ENCODE peak calls at places on chromosomes 4 and X, in seven cellular contexts. One of them, this sample, is unnamed.

GRCh38 chrX:6959006-6959405 is 188.5 kb upstream of the STS start:
- DNase-seq in stimulated activated CD8-positive, alpha-beta memory T cell treated with anti-CD3 and anti-CD28 coated beads, Interleukin-4, amount 100 ng/mL, for 4 hours: no peak
- DNase-seq in PC-3: no peak
- DNase-seq in iris pigment epithelial cell: no peak
- DNase-seq in body of pancreas: no peak
- DNase-seq in HEK293T: no peak
- DNase-seq in retina: no peak
- DNase-seq in this sample: no peak

GRCh38 chr4:85905761-85906160 is 430.8 kb downstream of the ARHGAP24 start:
- DNase-seq in stimulated activated CD8-positive, alpha-beta memory T cell treated with anti-CD3 and anti-CD28 coated beads, Interleukin-4, amount 100 ng/mL, for 4 hours: no peak
- DNase-seq in PC-3: no peak
- DNase-seq in iris pigment epithelial cell: no peak
- DNase-seq in body of pancreas: peak
- DNase-seq in HEK293T: no peak
- DNase-seq in retina: no peak
- DNase-seq in this sample: no peak

GRCh38 chrX:118418811-118419251 is 72.9 kb downstream of the WDR44 start:
- DNase-seq in stimulated activated CD8-positive, alpha-beta memory T cell treated with anti-CD3 and anti-CD28 coated beads, Interleukin-4, amount 100 ng/mL, for 4 hours: no peak
- DNase-seq in PC-3: no peak
- DNase-seq in iris pigment epithelial cell: no peak
- DNase-seq in body of pancreas: no peak
- DNase-seq in HEK293T: no peak
- DNase-seq in retina: no peak
- DNase-seq in this sample: no peak

GRCh38 chrX:136204571-136204970 is 46.6 kb downstream of the MAP7D3 start:
- DNase-seq in stimulated activated CD8-positive, alpha-beta memory T cell treated with anti-CD3 and anti-CD28 coated beads, Interleukin-4, amount 100 ng/mL, for 4 hours: no peak
- DNase-seq in PC-3: peak
- DNase-seq in iris pigment epithelial cell: peak
- DNase-seq in body of pancreas: no peak
- DNase-seq in HEK293T: no peak
- DNase-seq in retina: no peak
- DNase-seq in this sample: no peak

GRCh38 chr4:94650690-94651089 is 107.1 kb upstream of the BMPR1B start:
- DNase-seq in stimulated activated CD8-positive, alpha-beta memory T cell treated with anti-CD3 and anti-CD28 coated beads, Interleukin-4, amount 100 ng/mL, for 4 hours: no peak
- DNase-seq in PC-3: peak
- DNase-seq in iris pigment epithelial cell: peak
- DNase-seq in body of pancreas: no peak
- DNase-seq in HEK293T: no peak
- DNase-seq in retina: no peak
- DNase-seq in this sample: no peak

GRCh38 chr4:98374643-98375042 is 113.5 kb downstream of the RAP1GDS1 start:
- DNase-seq in stimulated activated CD8-positive, alpha-beta memory T cell treated with anti-CD3 and anti-CD28 coated beads, Interleukin-4, amount 100 ng/mL, for 4 hours: no peak
- DNase-seq in PC-3: no peak
- DNase-seq in iris pigment epithelial cell: peak
- DNase-seq in body of pancreas: no peak
- DNase-seq in HEK293T: no peak
- DNase-seq in retina: no peak
- DNase-seq in this sample: no peak

GRCh38 chr4:10032625-10033024 is 11.3 kb upstream of the SLC2A9 start:
- DNase-seq in stimulated activated CD8-positive, alpha-beta memory T cell treated with anti-CD3 and anti-CD28 coated beads, Interleukin-4, amount 100 ng/mL, for 4 hours: no peak
- DNase-seq in PC-3: peak
- DNase-seq in iris pigment epithelial cell: peak
- DNase-seq in body of pancreas: peak
- DNase-seq in HEK293T: no peak
- DNase-seq in retina: no peak
- DNase-seq in this sample: no peak

GRCh38 chr4:24967346-24967745 is 54.5 kb upstream of the CCDC149 start:
- DNase-seq in stimulated activated CD8-positive, alpha-beta memory T cell treated with anti-CD3 and anti-CD28 coated beads, Interleukin-4, amount 100 ng/mL, for 4 hours: no peak
- DNase-seq in PC-3: no peak
- DNase-seq in iris pigment epithelial cell: no peak
- DNase-seq in body of pancreas: no peak
- DNase-seq in HEK293T: no peak
- DNase-seq in retina: no peak
- DNase-seq in this sample: no peak

GRCh38 chr4:8860096-8860891 is 11.3 kb downstream of the HMX1 start:
- DNase-seq in stimulated activated CD8-positive, alpha-beta memory T cell treated with anti-CD3 and anti-CD28 coated beads, Interleukin-4, amount 100 ng/mL, for 4 hours: no peak
- DNase-seq in PC-3: no peak
- DNase-seq in iris pigment epithelial cell: no peak
- DNase-seq in body of pancreas: no peak
- DNase-seq in HEK293T: no peak
- DNase-seq in retina: peak
- DNase-seq in this sample: no peak

GRCh38 chrX:9794495-9794894 is 8.3 kb downstream of the SHROOM2 start:
- DNase-seq in stimulated activated CD8-positive, alpha-beta memory T cell treated with anti-CD3 and anti-CD28 coated beads, Interleukin-4, amount 100 ng/mL, for 4 hours: no peak
- DNase-seq in PC-3: no peak
- DNase-seq in iris pigment epithelial cell: no peak
- DNase-seq in body of pancreas: no peak
- DNase-seq in HEK293T: no peak
- DNase-seq in retina: no peak
- DNase-seq in this sample: no peak

GRCh38 chrX:9650091-9650490 is 115.6 kb downstream of the GPR143 start:
- DNase-seq in stimulated activated CD8-positive, alpha-beta memory T cell treated with anti-CD3 and anti-CD28 coated beads, Interleukin-4, amount 100 ng/mL, for 4 hours: no peak
- DNase-seq in PC-3: no peak
- DNase-seq in iris pigment epithelial cell: no peak
- DNase-seq in body of pancreas: no peak
- DNase-seq in HEK293T: no peak
- DNase-seq in retina: no peak
- DNase-seq in this sample: no peak

GRCh38 chr4:147786031-147786430 is 54.1 kb downstream of the ARHGAP10 start:
- DNase-seq in stimulated activated CD8-positive, alpha-beta memory T cell treated with anti-CD3 and anti-CD28 coated beads, Interleukin-4, amount 100 ng/mL, for 4 hours: no peak
- DNase-seq in PC-3: no peak
- DNase-seq in iris pigment epithelial cell: no peak
- DNase-seq in body of pancreas: no peak
- DNase-seq in HEK293T: no peak
- DNase-seq in retina: no peak
- DNase-seq in this sample: peak

GRCh38 chr4:185716008-185716976 is 95.7 kb downstream of the SORBS2 start:
- DNase-seq in stimulated activated CD8-positive, alpha-beta memory T cell treated with anti-CD3 and anti-CD28 coated beads, Interleukin-4, amount 100 ng/mL, for 4 hours: no peak
- DNase-seq in PC-3: no peak
- DNase-seq in iris pigment epithelial cell: no peak
- DNase-seq in body of pancreas: peak
- DNase-seq in HEK293T: no peak
- DNase-seq in retina: peak
- DNase-seq in this sample: no peak

GRCh38 chrX:37613898-37614297 is 42.4 kb downstream of the LANCL3 start:
- DNase-seq in stimulated activated CD8-positive, alpha-beta memory T cell treated with anti-CD3 and anti-CD28 coated beads, Interleukin-4, amount 100 ng/mL, for 4 hours: no peak
- DNase-seq in PC-3: no peak
- DNase-seq in iris pigment epithelial cell: no peak
- DNase-seq in body of pancreas: no peak
- DNase-seq in HEK293T: no peak
- DNase-seq in retina: no peak
- DNase-seq in this sample: no peak

GRCh38 chr4:71293705-71294104 is 45.1 kb upstream of the SLC4A4 start:
- DNase-seq in stimulated activated CD8-positive, alpha-beta memory T cell treated with anti-CD3 and anti-CD28 coated beads, Interleukin-4, amount 100 ng/mL, for 4 hours: no peak
- DNase-seq in PC-3: peak
- DNase-seq in iris pigment epithelial cell: peak
- DNase-seq in body of pancreas: no peak
- DNase-seq in HEK293T: no peak
- DNase-seq in retina: no peak
- DNase-seq in this sample: no peak